ENCODE peak calls at places on chromosome 9, in eight cellular contexts. C is A549; E is lung microvascular endothelial cell; I is NCI-H460; F is iris pigment epithelial cell; S is endodermal cell; P is stimulated activated CD4-positive, alpha-beta T cell treated with anti-CD3 and anti-CD28 coated beads, Interleukin-4, amount 100 ng/mL, for 4 hours; A is body of pancreas. U is an unnamed sample.

GRCh38 chr9:129769582-129770107 is 16.8 kb upstream of the PTGES start:
- DNase-seq in P (no peak), I (no peak), C (no peak), F (no peak), A (no peak), S (no peak), E (no peak), U (no peak)

GRCh38 chr9:78074385-78075291 is 43.0 kb upstream of the GNAQ start:
- DNase-seq in P (peak; percentile 0), I (no peak), S (no peak), E (peak; percentile 57), C (no peak), F (no peak), A (no peak), U (no peak)

GRCh38 chr9:37801287-37801850 is 772 bp downstream of the DCAF10 start:
- DNase-seq in C (no peak), A (peak; percentile 42), E (no peak), I (no peak), F (peak; percentile 32), P (peak; percentile 48), S (peak; percentile 68), U (peak; percentile 45)

GRCh38 chr9:129399301-129399990 is 221.4 kb upstream of the IER5L start:
- DNase-seq in F (no peak), P (no peak), I (no peak), S (peak; percentile 41), A (no peak), E (no peak), C (no peak), U (no peak)

GRCh38 chr9:124267271-124267807 is 9.6 kb downstream of the NEK6 start:
- DNase-seq in I (no peak), S (no peak), A (peak; percentile 65), F (peak; percentile 73), P (no peak), E (peak; percentile 71), C (peak; percentile 56), U (peak; percentile 86)

GRCh38 chr9:115373000-115373709 is 255.2 kb upstream of the TNC start:
- DNase-seq in S (no peak), I (peak; percentile 31), F (peak; percentile 96), E (no peak), C (peak; percentile 82), P (no peak), A (no peak), U (no peak)

GRCh38 chr9:99103909-99104458 is 929 bp upstream of the TGFBR1 start:
- DNase-seq in P (no peak), F (peak; percentile 63), C (no peak), E (no peak), S (no peak), I (no peak), A (no peak), U (peak; percentile 53)

GRCh38 chr9:98091735-98092632 is 27.0 kb downstream of the TRIM14 start:
- DNase-seq in C (no peak), I (no peak), A (no peak), F (peak; percentile 60), S (peak; percentile 80), E (no peak), P (no peak), U (no peak)

GRCh38 chr9:134283111-134283515 is 43.1 kb upstream of the RXRA start:
- DNase-seq in S (no peak), E (peak; percentile 50), I (no peak), C (no peak), F (peak; percentile 36), A (peak; percentile 71), P (no peak), U (peak; percentile 65)

GRCh38 chr9:124602632-124603031 is 95.4 kb upstream of the NR5A1 start:
- DNase-seq in A (no peak), C (no peak), F (no peak), I (no peak), S (no peak), E (no peak), P (no peak), U (no peak)

GRCh38 chr9:133101356-133102189 is 19.5 kb downstream of the RALGDS start:
- DNase-seq in F (no peak), S (no peak), A (peak; percentile 4), E (no peak), P (no peak), I (no peak), C (no peak), U (no peak)

GRCh38 chr9:24391095-24391494 is 154.6 kb downstream of the IZUMO3 start:
- DNase-seq in P (no peak), I (no peak), S (no peak), C (no peak), F (no peak), E (no peak), A (no peak), U (no peak)

GRCh38 chr9:98777618-98778017 is 18.7 kb downstream of the ANKS6 start:
- DNase-seq in S (no peak), I (no peak), F (no peak), P (no peak), A (no peak), C (no peak), E (no peak), U (no peak)

GRCh38 chr9:129500166-129500862 is 120.6 kb downstream of the C9orf50 start:
- DNase-seq in C (no peak), A (no peak), S (peak; percentile 67), I (no peak), P (no peak), E (no peak), F (peak; percentile 74), U (no peak)

GRCh38 chr9:4491621-4491975 is 1.3 kb downstream of the SLC1A1 start:
- DNase-seq in P (no peak), A (no peak), S (peak; percentile 94), E (no peak), I (no peak), C (no peak), F (no peak), U (peak; percentile 34)

GRCh38 chr9:32579706-32580331 is 6.9 kb upstream of the NDUFB6 start:
- DNase-seq in A (peak; percentile 82), C (peak; percentile 28), I (peak; percentile 48), S (peak; percentile 88), F (peak; percentile 52), E (peak; percentile 78), P (peak; percentile 71), U (no peak)

GRCh38 chr9:134872482-134873231 is 8.0 kb upstream of the FCN2 start:
- DNase-seq in F (no peak), C (no peak), S (no peak), P (no peak), E (no peak), I (no peak), A (no peak), U (no peak)

GRCh38 chr9:108603141-108603540 is 252.6 kb downstream of the ACTL7B start:
- DNase-seq in C (no peak), E (no peak), S (no peak), A (peak; percentile 49), P (no peak), I (no peak), F (no peak), U (no peak)

GRCh38 chr9:98226968-98227367 is 28.5 kb downstream of the TBC1D2 start:
- DNase-seq in I (no peak), C (no peak), F (peak; percentile 18), P (no peak), S (no peak), E (no peak), A (peak; percentile 18), U (peak; percentile 28)

GRCh38 chr9:109582386-109582785 is 84.3 kb upstream of the PTPN3 start:
- DNase-seq in I (no peak), P (no peak), F (no peak), E (no peak), A (no peak), C (no peak), S (no peak), U (no peak)

GRCh38 chr9:100437860-100438805 is 11.2 kb downstream of the MSANTD3 start:
- DNase-seq in P (peak; percentile 60), F (peak; percentile 76), E (peak; percentile 76), C (peak; percentile 70), S (peak; percentile 89), I (peak; percentile 80), A (peak; percentile 78), U (peak; percentile 86)

GRCh38 chr9:35570709-35571108 is 34.4 kb upstream of the TESK1 start:
- DNase-seq in S (no peak), E (no peak), I (no peak), F (no peak), C (no peak), P (no peak), A (no peak), U (no peak)

GRCh38 chr9:74444389-74444788 is 52.7 kb upstream of the RORB start:
- DNase-seq in S (no peak), I (no peak), A (no peak), E (no peak), F (no peak), P (no peak), C (no peak), U (no peak)

GRCh38 chr9:80842383-80842782 is 847.0 kb downstream of the TLE1 start:
- DNase-seq in A (no peak), S (no peak), E (no peak), P (no peak), F (no peak), C (no peak), I (no peak), U (no peak)

GRCh38 chr9:135791431-135792267 is 89.7 kb downstream of the KCNT1 start:
- DNase-seq in S (no peak), P (no peak), F (no peak), E (no peak), I (no peak), C (no peak), A (no peak), U (no peak)

GRCh38 chr9:86546712-86547111 is 192.5 kb upstream of the TUT7 start:
- DNase-seq in F (peak; percentile 16), C (no peak), S (no peak), E (no peak), P (no peak), A (no peak), I (no peak), U (no peak)

GRCh38 chr9:99326112-99326916 is 104.2 kb downstream of the SEC61B start:
- DNase-seq in A (no peak), I (no peak), F (peak; percentile 60), S (peak; percentile 58), E (peak; percentile 27), C (no peak), P (no peak), U (no peak)

GRCh38 chr9:73773896-73774295 is 622.2 kb downstream of the ANXA1 start:
- DNase-seq in P (no peak), I (no peak), E (no peak), C (no peak), A (no peak), S (no peak), F (peak; percentile 50), U (no peak)

U was measured in mucosa of descending colon.